ENCODE peak calls at places on chromosomes 2 and 18, in four cellular contexts. Y, X, L and Q are unnamed samples. For H3K27me3, the result is how much of the 10 kb centered on the place peaks cover.

GRCh38 chr18:58668897-58669296 is 2.4 kb upstream of the MALT1 start:
- DNase-seq in Y (no peak), X (no peak), L (no peak), Q (peak)

GRCh38 chr2:65072181-65072970 is 16.2 kb downstream of the CEP68 start:
- DNase-seq in Y (no peak), X (no peak), L (no peak), Q (no peak)

GRCh38 chr2:85111819-85112281 is 21.3 kb upstream of the TCF7L1 start:
- DNase-seq in Y (no peak), X (no peak), L (no peak), Q (no peak)

GRCh38 chr2:122754561-122754960 is 999.1 kb downstream of the TSN start:
- DNase-seq in Y (no peak), X (no peak), L (no peak), Q (no peak)

GRCh38 chr2:156190532-156190931 is 142.0 kb downstream of the NR4A2 start:
- DNase-seq in Y (no peak), X (no peak), L (no peak), Q (no peak)

GRCh38 chr18:13500891-13501887 is 225.2 kb downstream of the FAM210A start:
- DNase-seq in Y (no peak), X (peak), L (no peak), Q (peak)

GRCh38 chr2:83584674-83585073 is 874.4 kb downstream of the SUCLG1 start:
- DNase-seq in Y (peak), X (no peak), L (peak), Q (peak)

GRCh38 chr2:235946590-235946989 is 221.6 kb downstream of the GBX2 start:
- DNase-seq in Y (peak), X (peak), L (no peak), Q (no peak)

GRCh38 chr2:220932041-220932440 is 640.1 kb downstream of the EPHA4 start:
- DNase-seq in Y (no peak), X (no peak), L (no peak), Q (no peak)

GRCh38 chr2:237612527-237613357 is 14.6 kb upstream of the LRRFIP1 start:
- DNase-seq in Y (no peak), X (no peak), L (no peak), Q (no peak)

GRCh38 chr18:69628774-69629359 is 228.2 kb downstream of the DOK6 start:
- DNase-seq in Y (no peak), X (no peak), L (no peak), Q (no peak)

GRCh38 chr2:195898505-195898904 is 170.1 kb downstream of the DNAH7 start:
- DNase-seq in Y (no peak), X (peak), L (peak), Q (peak)

GRCh38 chr2:39059366-39059952 is 61.4 kb downstream of the SOS1 start:
- DNase-seq in Y (peak), X (no peak), L (peak), Q (no peak)

GRCh38 chr2:28155627-28156026 is 237.0 kb upstream of the FOSL2 start:
- DNase-seq in Y (peak), X (no peak), L (peak), Q (no peak)

GRCh38 chr2:54348672-54349071 is 92.6 kb upstream of the TSPYL6 start:
- DNase-seq in Y (no peak), X (no peak), L (no peak), Q (peak)

GRCh38 chr2:27959496-27959895 is 69.0 kb downstream of the BABAM2 start:
- DNase-seq in Y (no peak), X (peak), L (no peak), Q (peak)

GRCh38 chr2:86297382-86298147 is 39.9 kb downstream of the REEP1 start:
- DNase-seq in Y (no peak), X (peak), L (peak), Q (no peak)

GRCh38 chr2:163155279-163155883 is 316.8 kb upstream of the KCNH7 start:
- DNase-seq in Y (peak), X (no peak), L (peak), Q (no peak)

GRCh38 chr2:241720560-241720959 is 13.9 kb upstream of the D2HGDH start:
- DNase-seq in Y (no peak), X (no peak), L (peak), Q (no peak)

GRCh38 chr18:27966872-27967271 is 210.1 kb downstream of the CDH2 start:
- DNase-seq in Y (no peak), X (no peak), L (no peak), Q (peak)

GRCh38 chr2:105872830-105873229 is 128.1 kb downstream of the NCK2 start:
- DNase-seq in Y (no peak), X (no peak), L (no peak), Q (no peak)

GRCh38 chr2:65491381-65491903 is 59.0 kb upstream of the SPRED2 start:
- DNase-seq in Y (no peak), X (no peak), L (no peak), Q (peak)

GRCh38 chr2:161983010-161983651 is 90.9 kb downstream of the DPP4 start:
- DNase-seq in Y (no peak), X (no peak), L (no peak), Q (no peak)

GRCh38 chr2:108637304-108637669 is 82.0 kb upstream of the RANBP2 start:
- DNase-seq in Y (no peak), X (no peak), L (peak), Q (peak)

GRCh38 chr2:70954886-70955285 is 19.2 kb downstream of the ATP6V1B1 start:
- DNase-seq in Y (peak), X (no peak), L (no peak), Q (no peak)

GRCh38 chr2:100235098-100235497 is 87.2 kb downstream of the LONRF2 start:
- DNase-seq in Y (no peak), X (no peak), L (no peak), Q (no peak)

GRCh38 chr2:113889471-113890252 is at the start of gene ACTR3:
- DNase-seq in Y (peak), X (peak), L (peak), Q (peak)

GRCh38 chr2:113890253-113891235 is 655 bp downstream of the ACTR3 start:
- DNase-seq in Y (peak), X (peak), L (peak), Q (peak)

GRCh38 chr2:113888641-113889470 is 1.0 kb upstream of the ACTR3 start:
- DNase-seq in Y (no peak), X (no peak), L (no peak), Q (no peak)

GRCh38 chr2:113887393-113887792 is 2.5 kb upstream of the ACTR3 start:
- DNase-seq in Y (no peak), X (no peak), L (no peak), Q (no peak)

GRCh38 chr2:113886479-113887383 is 3.2 kb upstream of the ACTR3 start:
- DNase-seq in Y (no peak), X (no peak), L (peak), Q (peak)
- H3K27me3 ChIP-seq in Y (under half), X (under half), L (under half), Q (under half)

GRCh38 chr2:32124660-32125059 is 41.0 kb upstream of the SLC30A6 start:
- DNase-seq in Y (no peak), X (no peak), L (no peak), Q (no peak)
- H3K27me3 ChIP-seq in Y (under half), X (under half), L (under half), Q (under half)

GRCh38 chr2:26584656-26585055 is 56.5 kb downstream of the CIB4 start:
- DNase-seq in Y (no peak), X (peak), L (no peak), Q (no peak)

GRCh38 chr2:26582890-26583289 is 58.3 kb downstream of the CIB4 start:
- DNase-seq in Y (no peak), X (peak), L (no peak), Q (no peak)

GRCh38 chr2:26584191-26584590 is 57.0 kb downstream of the CIB4 start:
- DNase-seq in Y (no peak), X (no peak), L (no peak), Q (no peak)

GRCh38 chr2:26581991-26582842 is 58.9 kb downstream of the CIB4 start:
- DNase-seq in Y (no peak), X (peak), L (no peak), Q (no peak)

DNA sequence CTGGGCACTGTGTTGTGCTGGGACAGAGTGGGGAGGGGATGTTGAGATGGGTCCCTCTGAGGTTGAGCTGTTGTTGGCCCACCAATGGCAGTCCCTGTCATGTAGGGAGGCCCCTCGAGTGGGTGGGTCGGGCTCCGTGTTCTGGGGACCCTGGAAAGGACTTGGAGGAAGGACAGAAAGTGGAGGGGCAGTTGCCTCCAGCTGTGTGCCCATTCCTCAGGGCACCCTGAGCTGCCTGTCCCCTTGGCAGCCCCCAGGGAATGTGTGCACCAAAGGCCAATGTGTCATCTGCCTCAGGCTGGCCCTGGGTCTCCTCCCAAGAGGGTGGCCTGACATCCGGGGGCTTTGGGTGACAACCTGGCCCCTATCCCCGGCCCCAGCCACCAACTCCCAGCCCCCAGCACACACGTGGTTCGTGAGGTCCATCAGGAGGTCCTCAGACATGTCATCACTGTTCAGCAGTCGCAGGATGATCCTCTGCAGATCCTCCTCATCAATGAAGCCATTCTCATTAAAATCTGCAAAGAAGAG is 57.7 kb downstream of the CIB4 start:
- DNase-seq in Y (no peak), X (peak), L (no peak), Q (no peak)
- H3K27me3 ChIP-seq in Y (under half), X (under half), L (under half), Q (under half)

GRCh38 chr2:206433686-206434085 is 9.6 kb upstream of the ADAM23 start:
- DNase-seq in Y (no peak), X (no peak), L (no peak), Q (no peak)

GRCh38 chr2:206442516-206442853 is 847 bp upstream of the ADAM23 start:
- DNase-seq in Y (no peak), X (no peak), L (no peak), Q (no peak)

GRCh38 chr2:206442854-206443734 is at the start of gene ADAM23:
- DNase-seq in Y (peak), X (no peak), L (peak), Q (peak)

GRCh38 chr2:206435738-206436137 is 7.6 kb upstream of the ADAM23 start:
- DNase-seq in Y (peak), X (no peak), L (no peak), Q (no peak)

DNA sequence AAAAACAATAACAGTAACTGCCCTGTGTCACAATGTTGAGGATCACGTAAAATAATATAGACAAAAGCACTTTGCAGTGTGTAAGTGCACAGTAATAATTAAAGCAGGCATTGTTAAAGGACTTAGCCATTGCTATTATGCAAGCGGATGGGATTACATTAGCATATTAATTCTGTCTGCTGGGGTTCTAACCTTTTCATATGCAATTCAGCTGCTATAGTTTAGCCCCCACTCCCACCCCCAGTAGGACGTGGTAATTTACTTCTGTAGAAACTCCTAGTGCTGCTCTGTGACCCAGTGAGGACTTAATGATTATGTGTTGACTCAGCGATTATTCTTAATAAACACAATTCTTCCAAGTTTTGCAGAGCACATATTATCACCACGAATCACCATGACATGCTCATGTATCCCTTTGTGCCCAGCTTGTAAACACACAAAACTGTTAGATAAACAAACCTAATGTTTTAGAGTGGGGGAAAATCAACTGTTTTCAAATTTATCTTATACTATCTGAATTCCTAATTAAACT is 5.1 kb upstream of the ADAM23 start:
- DNase-seq in Y (no peak), X (no peak), L (no peak), Q (no peak)
- H3K27me3 ChIP-seq in Y (under half), X (half or more), L (under half), Q (under half)

GRCh38 chr2:232489516-232490220 is 2.0 kb upstream of the ECEL1 start:
- DNase-seq in Y (no peak), X (peak), L (no peak), Q (no peak)

GRCh38 chr2:232487385-232488096 is at the start of gene ECEL1:
- DNase-seq in Y (peak), X (peak), L (no peak), Q (no peak)

GRCh38 chr2:232490221-232491138 is 2.8 kb upstream of the ECEL1 start:
- DNase-seq in Y (no peak), X (peak), L (no peak), Q (no peak)

GRCh38 chr2:232488097-232488711 is 570 bp upstream of the ECEL1 start:
- DNase-seq in Y (peak), X (no peak), L (no peak), Q (no peak)

DNA sequence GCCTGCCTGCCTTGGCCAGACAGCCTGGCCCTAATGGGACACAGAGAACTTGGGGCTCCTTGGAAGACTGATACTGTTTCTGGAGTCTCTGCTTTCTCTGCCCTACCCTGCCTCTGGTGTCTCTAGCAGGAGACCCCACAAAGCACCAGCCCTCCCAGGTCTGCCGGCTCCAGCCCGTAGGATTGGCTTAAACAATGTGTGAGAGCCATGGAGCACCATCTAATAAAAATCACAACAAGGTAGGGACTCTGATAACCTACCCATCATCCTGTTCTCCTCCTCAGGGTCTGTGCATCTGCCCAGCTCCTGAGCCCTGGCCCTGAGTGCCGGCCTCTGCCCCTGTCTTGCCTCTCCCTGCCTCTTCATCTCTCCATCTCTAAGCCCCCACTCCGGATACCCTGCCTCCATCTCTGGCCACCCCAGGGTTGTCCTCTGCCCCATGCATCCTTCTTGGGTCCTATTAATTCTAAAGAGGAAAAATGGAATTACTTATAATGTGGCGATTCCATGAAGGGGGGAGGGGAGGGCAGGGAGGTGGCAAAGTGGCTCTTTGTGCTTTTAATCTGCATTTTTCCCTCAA is 1.2 kb upstream of the ECEL1 start:
- DNase-seq in Y (no peak), X (peak), L (no peak), Q (no peak)
- H3K27me3 ChIP-seq in Y (half or more), X (half or more), L (under half), Q (half or more)

GRCh38 chr18:37361223-37362157 is 204.1 kb downstream of the CELF4 start:
- DNase-seq in Y (peak), X (no peak), L (no peak), Q (no peak)

GRCh38 chr18:37364237-37364636 is 201.4 kb downstream of the CELF4 start:
- DNase-seq in Y (no peak), X (no peak), L (no peak), Q (no peak)

GRCh38 chr18:37368110-37368812 is 197.3 kb downstream of the CELF4 start:
- DNase-seq in Y (no peak), X (no peak), L (no peak), Q (no peak)

GRCh38 chr18:37362158-37362890 is 203.3 kb downstream of the CELF4 start:
- DNase-seq in Y (no peak), X (no peak), L (no peak), Q (no peak)
- H3K27me3 ChIP-seq in Y (half or more), X (under half), L (under half), Q (under half)

DNA sequence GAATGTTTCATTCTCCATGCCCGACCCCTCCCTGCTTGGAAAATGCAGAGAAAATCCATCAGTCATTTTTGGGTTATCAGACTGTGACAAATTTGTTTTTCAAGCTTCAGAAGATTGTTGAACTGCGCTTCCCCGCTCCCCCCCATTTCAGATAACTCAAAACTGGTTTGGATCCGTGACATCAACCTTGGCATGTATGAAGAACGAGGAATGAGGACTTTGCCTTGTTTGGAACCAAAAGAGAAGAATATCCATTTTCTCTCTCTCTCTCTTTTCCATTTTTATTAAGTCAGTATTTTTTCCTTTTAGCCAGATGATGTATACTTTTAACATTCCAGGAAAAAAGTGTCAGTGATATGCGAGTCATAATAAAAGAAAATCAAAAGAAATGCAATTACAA is 171.6 kb downstream of the BCL2 start:
- DNase-seq in Y (no peak), X (no peak), L (no peak), Q (no peak)
- H3K27me3 ChIP-seq in Y (under half), X (under half), L (under half), Q (under half)

DNA sequence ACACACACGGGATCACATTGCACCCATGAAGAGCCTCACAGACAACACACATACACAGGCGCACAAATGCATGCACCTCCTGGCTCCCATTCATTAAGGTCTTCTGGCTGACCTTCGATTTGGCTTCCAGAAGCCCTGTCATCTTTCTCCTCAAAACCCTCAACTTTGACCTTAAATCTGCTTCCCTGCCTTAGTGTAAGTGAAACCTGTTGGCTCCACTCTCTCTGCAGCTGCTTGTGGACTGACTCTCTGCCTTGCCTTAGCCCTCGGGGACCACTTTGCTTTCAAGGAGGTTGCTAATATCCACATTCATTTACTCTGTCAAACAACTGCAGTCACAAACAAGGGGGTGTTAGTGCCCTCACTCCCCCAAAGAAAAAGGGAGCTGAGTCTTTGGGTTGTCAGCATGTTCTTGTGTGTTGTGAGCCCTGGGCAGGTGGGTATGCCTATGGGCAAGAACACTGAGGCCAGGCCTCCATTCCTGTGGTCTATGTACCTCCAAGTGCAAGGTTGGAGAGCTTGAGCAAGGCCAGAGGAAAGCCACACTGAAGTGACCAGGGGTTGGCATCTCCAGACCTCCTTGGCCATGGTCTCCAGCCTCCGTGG is 3.9 kb downstream of the OSR1 start:
- DNase-seq in Y (no peak), X (no peak), L (no peak), Q (no peak)
- H3K27me3 ChIP-seq in Y (half or more), X (half or more), L (half or more), Q (under half)

GRCh38 chr2:25160376-25160775 is 8.0 kb downstream of the POMC start:
- DNase-seq in Y (no peak), X (no peak), L (no peak), Q (no peak)
- H3K27me3 ChIP-seq in Y (under half), X (under half), L (under half), Q (under half)